ENCODE peak calls at places on chromosomes 7 and 10, in five cellular contexts. D is IMR-90, M is neuronal stem cell, V is mesenchymal stem cell, Z is mesendoderm. B is an unnamed sample. For H3K27me3, the result is how much of the 10 kb centered on the place peaks cover.

GRCh38 chr7:148830897-148831692 is 53.0 kb downstream of the EZH2 start:
- DNase-seq in D (no peak), M (no peak), V (no peak), Z (no peak), B (no peak)

GRCh38 chr7:129385116-129385515 is 49.1 kb upstream of the STRIP2 start:
- DNase-seq in D (peak), M (no peak), V (no peak), Z (no peak), B (peak)

GRCh38 chr7:44045226-44046014 is 918 bp downstream of the DBNL start:
- DNase-seq in D (no peak), M (no peak), V (no peak), Z (peak), B (peak)

GRCh38 chr7:135900186-135900585 is 77.0 kb downstream of the MTPN start:
- DNase-seq in D (no peak), M (no peak), V (peak), Z (no peak), B (no peak)

GRCh38 chr10:1824928-1825327 is 87.6 kb upstream of the ADARB2 start:
- DNase-seq in D (no peak), M (no peak), V (no peak), Z (no peak), B (no peak)

GRCh38 chr10:132444877-132445351 is 47.9 kb downstream of the PWWP2B start:
- DNase-seq in D (no peak), M (no peak), V (no peak), Z (peak), B (no peak)

GRCh38 chr10:31477584-31477983 is 158.6 kb downstream of the ZEB1 start:
- DNase-seq in D (peak), M (no peak), V (no peak), Z (no peak), B (no peak)

GRCh38 chr7:99385564-99385963 is 11.0 kb downstream of the ARPC1B start:
- DNase-seq in D (no peak), M (no peak), V (no peak), Z (no peak), B (no peak)

GRCh38 chr7:56229631-56230030 is 113.4 kb upstream of the NUPR2 start:
- DNase-seq in D (no peak), M (no peak), V (no peak), Z (no peak), B (no peak)

GRCh38 chr7:93828260-93828659 is 62.3 kb downstream of the TFPI2 start:
- DNase-seq in D (no peak), M (no peak), V (no peak), Z (no peak), B (no peak)

GRCh38 chr7:100521076-100521475 is 17.9 kb upstream of the AGFG2 start:
- DNase-seq in D (no peak), M (no peak), V (no peak), Z (no peak), B (no peak)

GRCh38 chr7:36092221-36092771 is 60.8 kb upstream of the EEPD1 start:
- DNase-seq in D (no peak), M (no peak), V (no peak), Z (no peak), B (no peak)

GRCh38 chr10:16741540-16741939 is 75.7 kb downstream of the RSU1 start:
- DNase-seq in D (no peak), M (no peak), V (no peak), Z (no peak), B (no peak)

GRCh38 chr7:55272328-55272727 is 92.8 kb upstream of the LANCL2 start:
- DNase-seq in D (no peak), M (no peak), V (no peak), Z (no peak), B (no peak)

GRCh38 chr10:5971315-5971832 is 6.0 kb downstream of the IL15RA start:
- DNase-seq in D (no peak), M (no peak), V (peak), Z (no peak), B (no peak)

GRCh38 chr10:66719483-66719882 is 206.4 kb upstream of the LRRTM3 start:
- DNase-seq in D (no peak), M (no peak), V (no peak), Z (no peak), B (no peak)

GRCh38 chr10:71995880-71996597 is 31.8 kb downstream of the CHST3 start:
- DNase-seq in D (peak), M (no peak), V (no peak), Z (no peak), B (no peak)

GRCh38 chr10:103467391-103467790 is 8.7 kb upstream of the CALHM1 start:
- DNase-seq in D (no peak), M (no peak), V (no peak), Z (no peak), B (no peak)

GRCh38 chr7:22060197-22060596 is 114.5 kb upstream of the CDCA7L start:
- DNase-seq in D (no peak), M (no peak), V (no peak), Z (no peak), B (no peak)

GRCh38 chr7:94276046-94276445 is 118.6 kb upstream of the COL1A2 start:
- DNase-seq in D (no peak), M (no peak), V (peak), Z (no peak), B (no peak)

GRCh38 chr10:132291826-132292225 is 15.9 kb downstream of the STK32C start:
- DNase-seq in D (no peak), M (no peak), V (no peak), Z (no peak), B (no peak)

GRCh38 chr10:102240467-102241036 is 760 bp downstream of the PITX3 start:
- DNase-seq in D (no peak), M (no peak), V (peak), Z (no peak), B (no peak)
- H3K4me2 ChIP-seq in D (peak), M (peak), V (peak), Z (peak), B (peak)

GRCh38 chr7:151786241-151786640 is 90.7 kb downstream of the PRKAG2 start:
- DNase-seq in D (no peak), M (no peak), V (no peak), Z (no peak), B (no peak)

GRCh38 chr7:151785681-151785965 is 91.3 kb downstream of the PRKAG2 start:
- DNase-seq in D (no peak), M (no peak), V (no peak), Z (no peak), B (no peak)

GRCh38 chr7:151784843-151785680 is 91.9 kb downstream of the PRKAG2 start:
- DNase-seq in D (no peak), M (no peak), V (no peak), Z (no peak), B (no peak)

GRCh38 chr7:151782598-151783448 is 94.1 kb downstream of the PRKAG2 start:
- DNase-seq in D (peak), M (peak), V (peak), Z (peak), B (peak)

GRCh38 chr7:151783958-151784575 is 92.8 kb downstream of the PRKAG2 start:
- DNase-seq in D (no peak), M (no peak), V (no peak), Z (no peak), B (no peak)
- H3K27me3 ChIP-seq in D (under half), M (under half), V (under half), Z (under half), B (under half)

GRCh38 chr7:30727061-30727945 is 24.6 kb upstream of the INMT start:
- DNase-seq in D (peak), M (no peak), V (no peak), Z (peak), B (no peak)
- H2BK5ac ChIP-seq in D (no peak), M (no peak), V (no peak), Z (no peak), B (no peak)

GRCh38 chr10:55820478-55820877 is 540.6 kb downstream of the ZWINT start:
- DNase-seq in D (no peak), M (no peak), V (no peak), Z (peak), B (no peak)

GRCh38 chr10:55820071-55820470 is 541.0 kb downstream of the ZWINT start:
- DNase-seq in D (no peak), M (no peak), V (no peak), Z (peak), B (no peak)

GRCh38 chr10:55822096-55822495 is 539.0 kb downstream of the ZWINT start:
- DNase-seq in D (no peak), M (no peak), V (no peak), Z (peak), B (no peak)
- H3K4me2 ChIP-seq in D (no peak), M (no peak), V (no peak), Z (no peak), B (no peak)

DNA sequence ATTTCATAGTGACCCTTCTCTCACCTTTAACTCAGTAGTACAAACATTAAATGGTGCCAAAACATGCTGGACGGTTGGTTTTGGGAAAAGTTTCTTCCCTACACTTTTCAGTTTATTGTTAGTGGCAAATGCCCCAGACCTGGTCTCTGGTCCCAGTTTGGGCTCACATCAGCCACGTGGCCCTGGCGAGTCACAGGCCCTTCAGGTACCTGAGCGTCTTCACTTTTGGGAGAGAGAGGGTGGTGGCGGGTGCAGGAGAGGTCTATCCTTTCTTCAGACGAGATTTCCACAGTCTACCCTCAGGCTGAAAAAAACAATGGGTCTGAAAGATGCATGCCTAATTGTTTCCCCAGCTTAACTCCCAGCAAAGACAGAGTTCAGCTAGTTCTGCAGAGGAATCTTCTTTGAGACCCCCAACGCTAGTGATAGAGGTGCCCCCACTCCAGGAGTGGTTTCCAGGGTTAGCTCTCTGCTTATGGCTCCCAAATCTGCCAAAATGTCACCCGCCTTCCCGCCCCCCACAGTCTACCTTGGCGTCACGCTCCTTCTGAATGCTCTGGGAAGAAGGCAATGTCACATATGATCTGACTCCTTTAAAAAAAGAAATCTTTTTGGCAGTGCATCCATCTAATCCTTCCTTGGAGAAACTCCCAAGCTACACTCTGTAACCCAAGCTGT is 384.8 kb upstream of the FOXK1 start:
- DNase-seq in D (no peak), M (no peak), V (no peak), Z (no peak), B (no peak)
- H3K27me3 ChIP-seq in D (under half), M (under half), V (under half), Z (under half), B (under half)

GRCh38 chr10:22042557-22043326 is 39.2 kb upstream of the DNAJC1 start:
- DNase-seq in D (no peak), M (peak), V (no peak), Z (peak), B (no peak)
- H2BK5ac ChIP-seq in D (no peak), M (no peak), V (no peak), Z (no peak), B (no peak)

DNA sequence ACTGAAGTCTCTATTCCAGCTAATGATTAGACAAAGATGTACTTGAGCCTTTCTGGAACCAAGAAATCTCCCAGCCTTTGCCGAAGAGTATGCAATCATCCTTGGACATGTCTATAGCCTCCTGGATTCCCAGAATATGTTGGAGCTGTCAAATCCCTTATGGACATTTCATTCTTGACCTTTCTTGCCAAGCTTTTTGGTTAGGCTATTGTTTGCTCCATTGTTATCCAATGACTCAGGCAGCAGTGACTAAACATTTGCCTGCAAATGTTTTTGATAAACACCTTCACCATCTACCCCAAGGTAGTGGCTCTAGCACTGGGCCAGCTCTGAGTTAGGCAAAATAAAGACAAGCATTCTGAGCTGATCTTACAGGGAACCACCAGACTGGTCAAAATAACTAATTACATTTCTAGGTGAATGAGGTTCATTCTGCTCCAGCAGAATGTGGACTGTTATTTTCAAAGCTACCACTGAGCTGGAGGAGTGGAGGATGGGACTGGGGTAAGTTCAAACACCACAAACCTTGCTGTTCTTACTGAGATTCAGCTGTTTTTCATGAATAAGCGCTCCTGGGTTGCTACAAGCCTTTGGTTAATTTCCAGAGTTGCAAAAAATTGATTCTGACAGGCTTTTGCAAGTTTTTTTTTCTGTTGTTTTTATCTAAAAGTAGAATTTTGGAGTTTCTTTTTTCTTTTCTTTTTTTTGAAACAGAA is 81.0 kb downstream of the TMEM270 start:
- DNase-seq in D (peak), M (no peak), V (no peak), Z (no peak), B (no peak)
- H3K4me2 ChIP-seq in D (no peak), M (no peak), V (no peak), Z (no peak), B (no peak)

GRCh38 chr7:158490171-158490782 is 97.3 kb downstream of the PTPRN2 start:
- DNase-seq in D (no peak), M (no peak), V (no peak), Z (no peak), B (no peak)

GRCh38 chr7:158489462-158490155 is 98.0 kb downstream of the PTPRN2 start:
- DNase-seq in D (no peak), M (no peak), V (no peak), Z (no peak), B (no peak)

GRCh38 chr7:158488225-158488889 is 99.3 kb downstream of the PTPRN2 start:
- DNase-seq in D (no peak), M (no peak), V (no peak), Z (no peak), B (no peak)

GRCh38 chr7:158486919-158487318 is 100.7 kb downstream of the PTPRN2 start:
- DNase-seq in D (no peak), M (no peak), V (no peak), Z (no peak), B (no peak)

DNA sequence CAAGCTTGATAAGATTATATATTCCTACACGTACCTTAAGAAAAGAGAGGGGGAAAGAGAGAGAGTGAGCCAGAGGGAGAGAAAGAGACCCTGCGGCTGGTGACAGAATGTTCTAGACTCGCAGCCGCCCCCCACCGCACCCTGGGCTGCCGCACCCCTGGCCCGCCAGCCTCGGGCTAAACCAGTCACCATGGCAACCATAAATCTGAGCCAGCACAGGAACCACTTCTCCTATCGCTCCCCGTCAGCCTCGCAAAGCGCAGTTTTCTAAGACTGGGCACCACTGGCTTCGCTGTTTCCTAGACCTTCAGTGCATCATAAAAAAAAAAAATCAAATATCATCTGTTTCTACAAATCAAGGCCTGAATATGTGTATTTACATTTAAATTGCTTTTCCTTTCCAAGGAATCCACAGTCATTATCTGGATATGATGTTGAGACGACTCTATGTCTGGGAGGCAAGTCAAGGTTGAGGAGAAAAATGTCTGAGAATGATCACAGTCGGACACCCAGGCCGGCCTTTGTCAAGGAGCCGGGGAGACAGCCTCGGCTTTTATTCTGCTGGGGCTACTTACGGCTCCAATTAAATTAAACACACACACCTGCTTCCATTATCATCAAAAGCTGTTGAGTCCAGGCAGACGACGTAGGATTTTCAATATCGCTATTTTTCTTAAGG is 99.9 kb downstream of the PTPRN2 start:
- DNase-seq in D (no peak), M (no peak), V (no peak), Z (no peak), B (no peak)
- H3K27me3 ChIP-seq in D (under half), M (under half), V (under half), Z (under half), B (under half)